ENCODE peak calls at places on chromosomes 16 and 17, in ten cellular contexts. N is left lobe of liver; H is CD4-positive, CD25-positive, alpha-beta regulatory T cell; G is NCI-H1436; K is SW480; P is SJCRH30; F is GM12891; U is heart left ventricle; J is RWPE1; L is stomach. C is an unnamed sample.

GRCh38 chr17:78903101-78903779 is at the start of gene CEP295NL:
- DNase-seq in J (no peak), F (no peak), N (no peak), H (no peak), L (no peak), U (peak; percentile 28), G (no peak), K (no peak), P (peak; percentile 79), C (no peak)

GRCh38 chr17:30336369-30337171 is 2.7 kb upstream of the TMIGD1 start:
- DNase-seq in F (no peak), H (peak; percentile 69), N (no peak), K (peak; percentile 68), L (peak; percentile 50), G (peak; percentile 65), P (peak; percentile 89), J (peak; percentile 30), U (no peak), C (peak; percentile 79)

GRCh38 chr16:17313085-17313611 is 157.6 kb downstream of the XYLT1 start:
- DNase-seq in H (no peak), L (no peak), J (no peak), G (no peak), F (no peak), P (no peak), K (no peak), U (peak; percentile 34), N (no peak), C (peak; percentile 29)

GRCh38 chr17:40777459-40777858 is 4.9 kb downstream of the KRT27 start:
- DNase-seq in P (peak; percentile 9), F (no peak), J (no peak), L (no peak), G (no peak), H (no peak), U (no peak), N (no peak), K (no peak), C (no peak)

GRCh38 chr16:77825196-77825595 is 36.8 kb downstream of the VAT1L start:
- DNase-seq in K (no peak), N (no peak), J (no peak), L (no peak), G (no peak), P (no peak), H (no peak), F (no peak), U (no peak), C (no peak)

GRCh38 chr17:44197980-44198720 is 1.5 kb downstream of the ATXN7L3 start:
- DNase-seq in P (peak; percentile 55), U (no peak), K (peak; percentile 39), N (no peak), G (no peak), L (no peak), F (peak; percentile 65), J (peak; percentile 45), H (peak; percentile 56), C (peak; percentile 60)

GRCh38 chr17:62692721-62693431 is 65.4 kb downstream of the MRC2 start:
- DNase-seq in J (no peak), U (no peak), K (no peak), P (peak; percentile 60), G (peak; percentile 25), H (no peak), F (no peak), N (no peak), L (no peak), C (no peak)

GRCh38 chr17:688100-688989 is 26.3 kb downstream of the VPS53 start:
- DNase-seq in J (no peak), F (no peak), G (no peak), K (no peak), L (no peak), U (no peak), H (peak; percentile 12), P (peak; percentile 43), N (no peak), C (peak; percentile 56)

GRCh38 chr17:27471321-27472269 is 15.3 kb downstream of the KSR1 start:
- DNase-seq in U (no peak), L (no peak), H (peak; percentile 48), G (no peak), K (no peak), F (no peak), P (no peak), N (no peak), J (peak; percentile 74), C (no peak)

GRCh38 chr17:32588982-32589381 is 102.2 kb downstream of the CDK5R1 start:
- DNase-seq in G (no peak), P (peak; percentile 9), L (no peak), J (peak; percentile 12), F (no peak), U (no peak), H (no peak), N (no peak), K (no peak), C (no peak)

GRCh38 chr17:62882878-62883277 is 74.8 kb upstream of the MARCHF10 start:
- DNase-seq in U (no peak), J (no peak), H (no peak), L (no peak), F (no peak), N (no peak), G (no peak), P (no peak), K (no peak), C (no peak)

GRCh38 chr17:47735536-47736011 is 2.5 kb downstream of the TBX21 start:
- DNase-seq in J (no peak), P (no peak), H (peak; percentile 19), K (no peak), N (no peak), G (no peak), L (no peak), U (no peak), F (peak; percentile 69), C (no peak)

GRCh38 chr17:61318684-61319098 is 81.0 kb upstream of the TBX2 start:
- DNase-seq in U (no peak), F (no peak), J (no peak), K (no peak), N (no peak), H (no peak), L (no peak), P (no peak), G (no peak), C (no peak)

GRCh38 chr16:74718741-74719610 is 18.3 kb upstream of the MLKL start:
- DNase-seq in U (no peak), N (no peak), H (no peak), F (no peak), P (no peak), J (no peak), G (no peak), K (no peak), L (no peak), C (no peak)

GRCh38 chr16:48234630-48235029 is 9.5 kb upstream of the LONP2 start:
- DNase-seq in P (no peak), N (peak; percentile 83), H (no peak), G (no peak), J (no peak), K (no peak), F (no peak), L (no peak), U (no peak), C (no peak)

GRCh38 chr17:27247071-27247957 is 46.6 kb upstream of the WSB1 start:
- DNase-seq in K (peak; percentile 92), G (no peak), F (no peak), P (peak; percentile 36), N (peak; percentile 93), U (peak; percentile 83), L (peak; percentile 47), H (no peak), J (no peak), C (peak; percentile 83)

GRCh38 chr16:88922114-88922825 is 54.7 kb downstream of the CBFA2T3 start:
- DNase-seq in P (peak; percentile 79), J (peak; percentile 75), K (no peak), N (peak; percentile 59), G (no peak), H (no peak), U (peak; percentile 95), F (no peak), L (peak; percentile 67), C (peak; percentile 86)

GRCh38 chr17:75006653-75007052 is 5.8 kb upstream of the MRPL58 start:
- DNase-seq in G (no peak), J (no peak), L (no peak), K (peak; percentile 43), N (no peak), F (no peak), H (no peak), U (no peak), P (no peak), C (no peak)

GRCh38 chr17:44751806-44752205 is 7.0 kb upstream of the ADAM11 start:
- DNase-seq in K (no peak), L (no peak), F (no peak), N (no peak), U (no peak), H (no peak), G (no peak), P (no peak), J (no peak), C (no peak)

GRCh38 chr17:18224428-18225120 is 861 bp upstream of the LLGL1 start:
- DNase-seq in P (peak; percentile 97), L (no peak), U (peak; percentile 66), G (no peak), J (no peak), F (no peak), H (no peak), N (no peak), K (no peak), C (no peak)

GRCh38 chr16:82720414-82720813 is 93.6 kb downstream of the CDH13 start:
- DNase-seq in H (no peak), P (no peak), F (no peak), N (no peak), J (no peak), G (no peak), U (no peak), L (no peak), K (no peak), C (no peak)

GRCh38 chr17:50935201-50936124 is 69.3 kb upstream of the TOB1 start:
- DNase-seq in P (no peak), F (no peak), K (peak; percentile 85), U (peak; percentile 67), L (peak; percentile 94), H (no peak), G (no peak), J (peak; percentile 67), N (peak; percentile 98), C (no peak)

GRCh38 chr17:17186051-17186450 is 20.1 kb downstream of the PLD6 start:
- DNase-seq in U (no peak), G (no peak), K (no peak), P (no peak), N (no peak), F (no peak), J (peak; percentile 68), L (peak; percentile 29), H (no peak), C (no peak)

GRCh38 chr17:82303944-82304808 is 13.2 kb downstream of the CD7 start:
- DNase-seq in G (no peak), J (no peak), F (no peak), K (no peak), H (no peak), P (no peak), L (no peak), U (no peak), N (no peak), C (no peak)

GRCh38 chr17:48718781-48719641 is 3.3 kb downstream of the PRAC1 start:
- DNase-seq in N (no peak), G (no peak), F (no peak), K (peak; percentile 48), L (no peak), U (no peak), H (no peak), P (no peak), J (no peak), C (peak; percentile 46)

GRCh38 chr17:69854381-69854780 is 220.6 kb upstream of the KCNJ16 start:
- DNase-seq in H (no peak), J (no peak), U (no peak), P (no peak), F (no peak), N (no peak), K (no peak), G (no peak), L (no peak), C (no peak)

GRCh38 chr17:77875881-77876509 is 82.5 kb upstream of the TNRC6C start:
- DNase-seq in P (no peak), G (no peak), H (no peak), U (no peak), N (no peak), L (no peak), J (no peak), K (peak; percentile 78), F (no peak), C (no peak)

GRCh38 chr16:11256657-11257130 is 690 bp upstream of the SOCS1 start:
- DNase-seq in J (peak; percentile 27), G (peak; percentile 26), L (peak; percentile 69), N (peak; percentile 72), K (no peak), P (peak; percentile 66), F (no peak), H (no peak), U (peak; percentile 78), C (peak; percentile 72)

C was measured in colonic mucosa.